ENCODE peak calls at places on chromosomes 6 and 20, in seven cellular contexts. F is GM23338; V is spleen; D is pancreas; O is tibial artery; S is Peyer's patch; Y is CD8-positive, alpha-beta T cell. B is an unnamed sample.

GRCh38 chr6:41092421-41093140 is 19.8 kb downstream of the NFYA start:
- DNase-seq in F (peak), D (no peak), V (no peak), Y (no peak), O (no peak), S (no peak), B (no peak)

GRCh38 chr6:113301651-113302050 is 555.5 kb upstream of the MARCKS start:
- DNase-seq in S (no peak), F (no peak), O (no peak), Y (no peak), D (no peak), V (no peak), B (no peak)

GRCh38 chr20:53753880-53754459 is 160.3 kb upstream of the ZNF217 start:
- DNase-seq in Y (no peak), D (no peak), F (no peak), S (no peak), V (no peak), O (no peak), B (no peak)

GRCh38 chr20:8721098-8721497 is 347.8 kb upstream of the PLCB4 start:
- DNase-seq in V (no peak), D (peak), F (peak), S (no peak), Y (no peak), O (no peak), B (peak)

GRCh38 chr6:107644513-107644912 is 154.6 kb downstream of the SOBP start:
- DNase-seq in F (no peak), D (no peak), S (no peak), V (no peak), O (no peak), Y (no peak), B (no peak)

GRCh38 chr6:32816746-32817204 is at the start of gene HLA-DOB:
- DNase-seq in O (no peak), V (no peak), S (no peak), Y (no peak), F (peak), D (no peak), B (no peak)

GRCh38 chr20:9200196-9200595 is 131.3 kb downstream of the PLCB4 start:
- DNase-seq in S (no peak), O (no peak), Y (no peak), D (no peak), V (no peak), F (no peak), B (no peak)

GRCh38 chr20:62516345-62516744 is 40.5 kb upstream of the GATA5 start:
- DNase-seq in V (no peak), F (peak), S (no peak), D (no peak), O (no peak), Y (no peak), B (no peak)

GRCh38 chr20:57223648-57224489 is 42.6 kb downstream of the BMP7 start:
- DNase-seq in V (no peak), F (no peak), Y (no peak), D (no peak), O (no peak), S (no peak), B (no peak)

GRCh38 chr20:54633374-54633773 is 158.0 kb downstream of the DOK5 start:
- DNase-seq in S (no peak), Y (no peak), F (no peak), V (no peak), O (no peak), D (no peak), B (no peak)

GRCh38 chr20:31662372-31662854 is 24.7 kb downstream of the COX4I2 start:
- DNase-seq in S (no peak), O (no peak), D (no peak), Y (no peak), F (no peak), V (no peak), B (no peak)

GRCh38 chr6:156762547-156762946 is 14.6 kb upstream of the ARID1B start:
- DNase-seq in D (no peak), O (no peak), V (no peak), F (no peak), S (no peak), Y (no peak), B (no peak)

GRCh38 chr20:652611-653109 is 340 bp downstream of the SRXN1 start:
- DNase-seq in O (no peak), Y (no peak), F (no peak), D (peak), V (peak), S (peak), B (peak)

GRCh38 chr6:147054158-147054557 is 150.1 kb upstream of the STXBP5 start:
- DNase-seq in F (no peak), S (no peak), O (no peak), D (no peak), Y (no peak), V (no peak), B (no peak)

GRCh38 chr6:42561986-42562385 is 1.8 kb upstream of the UBR2 start:
- DNase-seq in F (no peak), O (no peak), V (no peak), S (no peak), D (no peak), Y (no peak), B (no peak)

GRCh38 chr6:39347906-39348585 is 25.5 kb upstream of the KCNK16 start:
- DNase-seq in D (peak), F (peak), Y (peak), V (peak), S (peak), O (peak), B (peak)

GRCh38 chr6:47028835-47029360 is 13.2 kb downstream of the ADGRF1 start:
- DNase-seq in D (no peak), V (no peak), S (no peak), F (no peak), O (no peak), Y (no peak), B (no peak)

GRCh38 chr20:5621305-5621704 is 128.9 kb upstream of the SHLD1 start:
- DNase-seq in O (no peak), Y (no peak), S (no peak), D (peak), V (no peak), F (no peak), B (no peak)

GRCh38 chr6:4088684-4089083 is 9.7 kb upstream of the FAM217A start:
- DNase-seq in D (no peak), S (no peak), Y (no peak), V (no peak), F (no peak), O (no peak), B (no peak)

GRCh38 chr20:1711826-1712601 is 54.4 kb upstream of the SIRPG start:
- DNase-seq in O (no peak), S (no peak), Y (no peak), D (no peak), F (no peak), V (no peak), B (no peak)

GRCh38 chr6:40848038-40848437 is 191.0 kb downstream of the UNC5CL start:
- DNase-seq in V (no peak), O (no peak), D (no peak), S (no peak), F (no peak), Y (no peak), B (no peak)

GRCh38 chr6:16850332-16851022 is 89.2 kb upstream of the ATXN1 start:
- DNase-seq in O (no peak), Y (no peak), D (no peak), S (no peak), V (no peak), F (no peak), B (no peak)

GRCh38 chr6:128919831-128920230 is 36.9 kb downstream of the LAMA2 start:
- DNase-seq in V (no peak), S (no peak), D (no peak), O (no peak), F (no peak), Y (no peak), B (no peak)

GRCh38 chr6:162964703-162965140 is 236.9 kb downstream of the PACRG start:
- DNase-seq in S (no peak), F (no peak), O (no peak), Y (no peak), D (no peak), V (no peak), B (no peak)

GRCh38 chr6:33017694-33018353 is 8.4 kb upstream of the HLA-DOA start:
- DNase-seq in F (no peak), Y (no peak), V (no peak), D (no peak), O (no peak), S (no peak), B (no peak)

GRCh38 chr6:116447496-116448011 is 13.6 kb upstream of the CALHM6 start:
- DNase-seq in F (no peak), O (no peak), S (no peak), D (no peak), V (no peak), Y (no peak), B (no peak)

GRCh38 chr20:9270831-9271230 is 201.9 kb downstream of the PLCB4 start:
- DNase-seq in D (no peak), V (no peak), O (no peak), S (no peak), Y (no peak), F (no peak), B (no peak)

GRCh38 chr6:48123601-48124000 is 12.6 kb upstream of the PTCHD4 start:
- DNase-seq in O (no peak), Y (no peak), F (no peak), D (no peak), V (no peak), S (no peak), B (no peak)

GRCh38 chr6:44730771-44731391 is 343.4 kb downstream of the CDC5L start:
- DNase-seq in O (no peak), V (no peak), F (no peak), S (no peak), Y (no peak), D (no peak), B (no peak)

GRCh38 chr20:7696311-7696710 is 243.9 kb downstream of the HAO1 start:
- DNase-seq in O (no peak), S (no peak), Y (no peak), V (no peak), F (no peak), D (no peak), B (no peak)

GRCh38 chr6:156928126-156928525 is 150.9 kb downstream of the ARID1B start:
- DNase-seq in Y (no peak), S (no peak), O (no peak), D (no peak), V (no peak), F (no peak), B (no peak)

GRCh38 chr6:28656715-28657114 is 131.0 kb downstream of the GPX5 start:
- DNase-seq in V (no peak), S (no peak), D (no peak), O (no peak), Y (no peak), F (no peak), B (no peak)

GRCh38 chr6:17423018-17423417 is 29.6 kb downstream of the CAP2 start:
- DNase-seq in Y (no peak), V (no peak), S (no peak), O (no peak), F (no peak), D (no peak), B (no peak)

GRCh38 chr20:63771046-63771707 is 31.6 kb downstream of the SLC2A4RG start:
- DNase-seq in D (no peak), O (no peak), F (no peak), S (no peak), V (no peak), Y (no peak), B (no peak)
- H3K27ac ChIP-seq in D (no peak), O (no peak), F (no peak), S (no peak), V (peak), Y (no peak), B (no peak)

GRCh38 chr20:51752343-51752951 is 15.7 kb downstream of the ATP9A start:
- DNase-seq in F (no peak), O (no peak), V (no peak), S (no peak), Y (no peak), D (no peak), B (no peak)
- H3K27ac ChIP-seq in F (peak), O (peak), V (no peak), S (peak), Y (no peak), D (no peak), B (peak)

DNA sequence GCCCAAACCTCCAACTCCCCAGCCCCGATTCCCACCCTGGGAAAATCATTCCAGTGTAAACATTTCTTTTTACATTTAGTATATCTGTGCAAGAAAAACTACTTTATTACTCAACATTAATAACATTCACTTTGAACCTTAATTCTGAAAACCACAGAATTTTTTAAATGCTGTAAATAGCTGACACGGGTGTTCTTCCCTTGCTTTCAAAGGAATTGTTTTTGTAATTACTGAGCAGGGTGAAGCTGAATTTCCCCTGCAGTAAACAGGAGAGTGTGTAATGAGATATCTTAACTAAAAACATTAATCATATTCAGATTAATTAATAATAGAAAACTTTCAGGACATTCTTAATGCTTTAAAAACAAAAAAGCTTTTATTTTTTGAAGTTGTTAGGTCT is 99.3 kb upstream of the CITED2 start:
- DNase-seq in D (no peak), F (no peak), O (no peak), S (no peak), Y (no peak), V (no peak), B (no peak)
- H3K27ac ChIP-seq in D (peak), F (peak), O (peak), S (peak), Y (no peak), V (peak), B (peak)

GRCh38 chr6:134447423-134447822 is 129.5 kb upstream of the SGK1 start:
- DNase-seq in V (no peak), S (no peak), D (no peak), O (no peak), Y (no peak), F (no peak), B (no peak)
- H3K27ac ChIP-seq in V (no peak), S (no peak), D (no peak), O (no peak), Y (no peak), F (no peak), B (no peak)

DNA sequence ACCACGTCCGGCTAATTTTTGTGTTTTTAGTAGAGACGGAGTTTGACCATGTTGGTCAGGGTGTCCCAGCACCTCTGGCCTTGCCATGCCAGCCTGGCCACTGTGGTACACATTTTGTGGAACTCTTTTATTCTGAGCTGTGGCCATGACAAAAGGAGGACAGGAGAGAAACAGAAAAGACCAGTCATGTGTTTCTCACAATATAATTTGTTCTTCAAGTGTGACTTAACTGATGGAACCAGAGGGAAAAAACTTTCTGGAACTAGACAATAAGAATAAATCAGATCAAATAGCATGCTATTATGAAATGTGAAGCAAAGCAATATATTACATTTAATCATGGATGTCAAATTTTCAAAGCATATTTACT is 4.2 kb upstream of the RNASET2 start:
- DNase-seq in D (no peak), Y (no peak), O (no peak), S (no peak), F (no peak), V (no peak), B (no peak)
- H3K27ac ChIP-seq in D (no peak), Y (no peak), O (no peak), S (no peak), F (no peak), V (no peak), B (no peak)

GRCh38 chr20:45765980-45766379 is 25.7 kb downstream of the WFDC3 start:
- DNase-seq in O (no peak), Y (no peak), D (no peak), V (no peak), S (no peak), F (peak), B (no peak)
- H3K27ac ChIP-seq in O (no peak), Y (no peak), D (no peak), V (no peak), S (no peak), F (peak), B (no peak)

DNA sequence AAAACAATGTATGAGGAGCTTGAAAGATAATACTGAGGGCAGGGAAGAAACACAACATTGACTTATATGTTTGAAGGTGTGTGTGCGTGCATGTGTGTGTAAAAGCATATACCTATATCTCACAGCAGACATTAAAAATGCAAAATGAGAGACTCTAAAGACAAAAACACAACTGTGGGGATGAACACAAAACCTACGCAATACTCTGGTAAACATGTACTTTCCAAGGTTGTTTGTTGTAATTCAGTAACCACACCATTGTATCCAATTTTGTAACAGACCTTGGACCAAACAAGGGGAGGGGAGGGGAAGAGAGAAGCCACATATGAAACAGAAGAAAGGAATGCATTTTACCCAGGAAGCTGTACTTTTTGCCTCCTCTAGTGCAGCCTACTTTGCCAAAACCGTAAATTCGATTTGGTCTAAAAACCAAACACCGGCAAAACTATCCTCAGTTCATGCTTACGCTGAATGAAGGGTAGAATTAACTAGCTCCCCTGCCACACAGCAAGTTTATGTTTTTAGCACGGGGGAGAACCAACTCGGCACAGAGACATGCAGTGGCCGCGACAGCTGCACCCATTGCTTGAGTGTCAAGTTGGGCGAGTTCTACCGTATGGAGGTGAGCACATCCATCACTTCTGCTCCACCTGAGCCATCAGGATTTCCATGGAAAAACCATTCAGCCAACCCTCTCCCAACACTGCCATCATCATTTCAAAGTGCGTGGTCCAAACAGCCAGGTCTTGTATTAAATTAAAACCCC is 50.0 kb downstream of the CNKSR3 start:
- DNase-seq in S (no peak), D (no peak), F (no peak), O (no peak), Y (no peak), V (no peak), B (no peak)
- H3K27ac ChIP-seq in S (no peak), D (no peak), F (no peak), O (peak), Y (no peak), V (peak), B (peak)

DNA sequence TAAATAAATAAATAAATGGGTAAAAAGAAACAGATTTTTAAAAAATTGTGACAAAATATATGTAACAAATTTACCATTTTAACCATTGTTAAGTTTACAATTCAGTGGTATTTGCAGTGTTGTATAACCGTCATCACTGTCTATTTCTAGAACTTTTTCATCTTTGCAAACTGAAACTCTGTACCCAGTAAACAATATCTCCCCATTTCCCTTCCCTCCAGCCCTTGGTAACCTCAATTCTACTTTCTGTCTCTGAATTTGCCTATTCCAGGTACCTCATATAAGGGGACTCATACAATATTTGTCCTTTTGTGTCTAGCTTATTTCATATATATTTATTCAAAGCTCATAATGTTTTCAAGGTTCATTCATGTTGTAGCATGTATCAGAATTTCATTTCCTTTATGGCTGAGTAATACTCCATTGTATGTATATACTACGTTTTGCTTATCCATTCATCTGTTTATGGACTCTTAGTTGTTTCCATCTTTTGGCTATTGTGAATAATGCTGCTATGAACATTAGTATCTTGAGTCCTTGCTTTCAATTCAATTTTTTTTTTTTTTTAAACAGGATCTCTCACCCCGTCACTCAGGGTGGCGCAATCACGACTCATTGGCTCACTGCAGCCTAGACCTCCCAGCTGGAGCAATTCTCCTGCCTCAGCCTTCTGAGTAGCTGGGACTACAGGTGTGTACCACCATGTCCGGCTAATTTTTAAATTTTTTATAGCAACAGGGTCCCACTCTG is 8.9 kb downstream of the MANBAL start:
- DNase-seq in O (no peak), D (no peak), V (no peak), Y (no peak), F (no peak), S (peak), B (no peak)
- H3K27ac ChIP-seq in O (peak), D (no peak), V (no peak), Y (no peak), F (no peak), S (peak), B (no peak)

DNA sequence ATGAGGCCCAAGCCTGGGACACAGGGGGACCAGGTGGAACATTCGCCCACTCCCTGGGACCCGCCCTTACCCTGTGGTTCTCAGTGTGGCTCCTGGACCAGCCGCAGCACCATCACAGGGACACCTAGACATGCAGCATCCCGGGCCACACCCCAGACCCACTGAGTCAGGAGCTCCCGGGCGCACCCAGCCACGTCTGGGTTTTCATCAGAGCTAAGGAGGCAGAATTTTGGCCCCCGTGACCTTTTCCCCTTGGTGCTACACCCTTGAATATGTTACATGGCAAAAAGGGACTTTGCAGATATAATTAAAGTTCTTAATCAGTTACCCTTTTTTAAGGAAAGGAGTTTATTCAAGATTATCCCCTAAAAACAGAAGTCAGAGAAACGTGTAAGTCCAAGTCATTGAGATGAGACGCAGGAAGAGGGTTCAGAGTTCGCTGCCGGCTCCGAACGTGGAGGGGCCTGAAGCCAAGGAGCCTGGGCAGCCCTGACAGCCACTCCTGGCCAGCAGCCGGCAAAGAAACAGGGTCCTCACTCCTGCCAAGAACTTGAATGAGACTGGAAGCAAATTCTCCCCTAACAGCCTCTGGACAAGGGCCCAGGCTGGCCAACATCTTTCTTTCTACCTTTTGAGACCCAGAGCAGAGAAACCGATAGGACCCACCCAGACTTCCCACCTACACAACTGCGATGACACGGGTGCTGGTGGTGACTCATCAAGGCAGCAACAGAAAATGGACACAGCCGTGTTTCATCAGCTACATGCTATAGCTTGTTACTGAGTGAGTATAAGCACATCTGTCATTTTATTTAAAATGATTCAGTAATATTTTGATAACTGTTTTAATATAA is 25.3 kb downstream of the BFSP1 start:
- DNase-seq in D (no peak), V (no peak), O (no peak), F (no peak), S (no peak), Y (no peak), B (no peak)
- H3K27ac ChIP-seq in D (no peak), V (peak), O (peak), F (no peak), S (no peak), Y (no peak), B (no peak)

B was measured in right lobe of liver.